ENCODE peak calls at places on chromosomes 4 and X, in four cellular contexts. One of them, this sample, is unnamed.

GRCh38 chr4:185592845-185593488 is 57.7 kb upstream of the PDLIM3 start:
- DNase-seq in sigmoid colon: no peak
- DNase-seq in AG08396: no peak
- DNase-seq in K562: no peak
- DNase-seq in this sample: no peak

GRCh38 chr4:183722738-183723560 is 63.9 kb downstream of the TRAPPC11 start:
- DNase-seq in sigmoid colon: peak
- DNase-seq in AG08396: peak
- DNase-seq in K562: no peak
- DNase-seq in this sample: peak

GRCh38 chr4:121690001-121690400 is 6.8 kb downstream of the ANXA5 start:
- DNase-seq in sigmoid colon: no peak
- DNase-seq in AG08396: no peak
- DNase-seq in K562: no peak
- DNase-seq in this sample: no peak

GRCh38 chrX:57367649-57368048 is 81.1 kb downstream of the FAAH2 start:
- DNase-seq in sigmoid colon: no peak
- DNase-seq in AG08396: no peak
- DNase-seq in K562: no peak
- DNase-seq in this sample: no peak

GRCh38 chr4:165965503-165965902 is 92.5 kb downstream of the TLL1 start:
- DNase-seq in sigmoid colon: no peak
- DNase-seq in AG08396: no peak
- DNase-seq in K562: no peak
- DNase-seq in this sample: no peak

GRCh38 chrX:74458738-74459137 is 37.4 kb downstream of the SLC16A2 start:
- DNase-seq in sigmoid colon: no peak
- DNase-seq in AG08396: no peak
- DNase-seq in K562: no peak
- DNase-seq in this sample: peak

GRCh38 chrX:116284383-116284782 is 113.8 kb downstream of the AGTR2 start:
- DNase-seq in sigmoid colon: no peak
- DNase-seq in AG08396: no peak
- DNase-seq in K562: no peak
- DNase-seq in this sample: no peak

GRCh38 chr4:40606239-40606767 is 23.4 kb downstream of the RBM47 start:
- DNase-seq in sigmoid colon: no peak
- DNase-seq in AG08396: no peak
- DNase-seq in K562: no peak
- DNase-seq in this sample: no peak

GRCh38 chr4:80335554-80336358 is at the start of gene CFAP299:
- DNase-seq in sigmoid colon: peak
- DNase-seq in AG08396: peak
- DNase-seq in K562: peak
- DNase-seq in this sample: peak